ENCODE peak calls at places on chromosomes 3 and 15, in eight cellular contexts. R is Panc1, H is neuronal stem cell, O is left ventricle myocardium inferior, X is sigmoid colon, K is AG10803, U is GM23338, F is OCI-LY7. A is an unnamed sample.

GRCh38 chr15:75720787-75721461 is 8.3 kb upstream of the CSPG4 start:
- DNase-seq in R (no peak), H (no peak), O (no peak), X (peak; percentile 86), K (no peak), U (peak; percentile 79), F (peak; percentile 52), A (peak; percentile 59)

GRCh38 chr3:81799403-81799802 is 38.0 kb upstream of the GBE1 start:
- DNase-seq in R (no peak), H (no peak), O (no peak), X (no peak), K (no peak), U (peak; percentile 7), F (no peak), A (no peak)

GRCh38 chr3:11452988-11453847 is 181.0 kb downstream of the ATG7 start:
- DNase-seq in R (no peak), H (no peak), O (no peak), X (no peak), K (peak; percentile 65), U (no peak), F (no peak), A (no peak)

GRCh38 chr3:157142315-157142714 is 17.6 kb downstream of the CCNL1 start:
- DNase-seq in R (no peak), H (no peak), O (no peak), X (no peak), K (no peak), U (no peak), F (peak; percentile 80), A (no peak)

GRCh38 chr15:93703092-93703785 is 528.1 kb upstream of the MCTP2 start:
- DNase-seq in R (no peak), H (no peak), O (no peak), X (no peak), K (no peak), U (no peak), F (no peak), A (no peak)

GRCh38 chr15:61517776-61518175 is 288.7 kb upstream of the RORA start:
- DNase-seq in R (no peak), H (no peak), O (no peak), X (no peak), K (peak; percentile 14), U (no peak), F (no peak), A (no peak)

GRCh38 chr3:14231145-14231990 is 52.8 kb downstream of the LSM3 start:
- DNase-seq in R (no peak), H (no peak), O (no peak), X (no peak), K (no peak), U (no peak), F (no peak), A (no peak)

GRCh38 chr15:34737379-34737928 is 17.3 kb downstream of the GJD2 start:
- DNase-seq in R (no peak), H (no peak), O (no peak), X (no peak), K (peak; percentile 51), U (no peak), F (no peak), A (peak; percentile 73)

GRCh38 chr3:24838533-24838932 is 343.9 kb upstream of the THRB start:
- DNase-seq in R (no peak), H (no peak), O (no peak), X (no peak), K (no peak), U (no peak), F (no peak), A (no peak)

GRCh38 chr3:135503429-135504083 is 462.0 kb upstream of the PPP2R3A start:
- DNase-seq in R (peak; percentile 25), H (peak; percentile 82), O (peak; percentile 42), X (peak; percentile 73), K (peak; percentile 74), U (peak; percentile 95), F (peak; percentile 25), A (peak; percentile 61)

GRCh38 chr3:160449660-160450598 is at the start of gene TRIM59:
- DNase-seq in R (peak; percentile 75), H (peak; percentile 97), O (peak; percentile 75), X (peak; percentile 95), K (peak; percentile 96), U (peak; percentile 99), F (peak; percentile 98), A (peak; percentile 92)

GRCh38 chr3:147906275-147906674 is 497.1 kb downstream of the ZIC1 start:
- DNase-seq in R (no peak), H (no peak), O (no peak), X (no peak), K (peak; percentile 9), U (no peak), F (no peak), A (no peak)

GRCh38 chr3:46006646-46007045 is 11.0 kb upstream of the FYCO1 start:
- DNase-seq in R (no peak), H (no peak), O (no peak), X (no peak), K (peak; percentile 89), U (no peak), F (no peak), A (no peak)

GRCh38 chr15:41941644-41942415 is 30.5 kb downstream of the EHD4 start:
- DNase-seq in R (no peak), H (peak; percentile 49), O (no peak), X (no peak), K (no peak), U (peak; percentile 24), F (no peak), A (no peak)

GRCh38 chr15:99343836-99344551 is 92.7 kb downstream of the LRRC28 start:
- DNase-seq in R (no peak), H (no peak), O (peak; percentile 34), X (no peak), K (no peak), U (peak; percentile 75), F (peak; percentile 18), A (peak; percentile 55)

GRCh38 chr15:67761343-67761742 is 64.0 kb upstream of the SKOR1 start:
- DNase-seq in R (no peak), H (no peak), O (no peak), X (no peak), K (no peak), U (no peak), F (peak; percentile 52), A (no peak)

GRCh38 chr15:62068071-62068786 is 1.5 kb downstream of the C2CD4A start:
- DNase-seq in R (no peak), H (peak; percentile 30), O (peak; percentile 52), X (peak; percentile 66), K (peak; percentile 36), U (peak; percentile 68), F (no peak), A (peak; percentile 78)

GRCh38 chr15:99126930-99127329 is 22.1 kb downstream of the SYNM start:
- DNase-seq in R (no peak), H (no peak), O (no peak), X (peak; percentile 60), K (no peak), U (no peak), F (no peak), A (no peak)

GRCh38 chr3:129591932-129592331 is 14.5 kb downstream of the PLXND1 start:
- DNase-seq in R (no peak), H (no peak), O (no peak), X (no peak), K (no peak), U (no peak), F (no peak), A (no peak)
- H3K4me3 ChIP-seq in R (peak overlapping the region; percentile 29), H (peak overlapping the region; percentile 22), O (peak overlapping the region; percentile 49), X (no peak overlapping the region), K (no peak overlapping the region), U (peak overlapping the region; percentile 47), F (no peak overlapping the region), A (no peak overlapping the region)

DNA sequence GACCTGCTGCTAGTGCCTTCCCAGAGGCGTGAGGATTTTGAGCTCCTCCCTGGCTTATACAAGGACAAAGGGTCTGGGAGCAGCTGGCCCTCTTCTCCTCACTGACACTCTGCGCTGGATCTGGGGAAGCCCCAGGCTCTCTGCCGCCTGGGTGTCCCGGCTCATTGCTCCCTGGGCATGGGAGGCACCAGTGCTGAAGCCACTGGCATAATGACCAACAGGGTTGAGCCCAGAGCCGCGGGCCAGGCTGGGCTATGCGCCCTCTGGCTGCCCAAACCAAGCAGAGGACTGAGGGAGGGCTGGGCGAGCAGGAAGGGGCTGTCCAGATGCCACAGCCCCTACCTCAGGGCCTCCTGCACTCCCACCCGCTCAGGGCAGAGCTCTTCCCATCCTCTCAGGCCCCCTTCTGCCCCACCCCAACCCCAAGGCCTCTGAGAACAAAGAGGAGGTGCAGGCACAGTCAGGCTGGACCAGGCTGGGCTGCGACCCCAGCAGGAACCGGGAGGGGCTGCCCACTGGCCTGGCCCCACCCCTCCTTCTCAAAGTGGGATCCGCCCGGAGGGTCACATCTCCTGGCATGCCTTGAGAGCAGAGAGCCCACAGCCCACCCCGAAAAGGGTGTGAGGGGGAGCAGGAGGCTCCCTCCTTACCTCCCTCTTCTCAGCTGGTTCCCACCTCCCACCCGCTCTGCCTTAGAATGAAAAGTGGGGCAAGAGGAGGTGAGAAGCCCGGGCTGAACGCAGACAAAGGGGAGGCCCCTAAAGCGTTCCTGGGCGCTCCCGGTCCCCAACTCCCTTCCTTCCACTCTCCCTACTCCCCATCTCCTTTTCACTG is 1.5 kb downstream of the LINGO1 start:
- DNase-seq in R (no peak), H (peak; percentile 51), O (no peak), X (no peak), K (no peak), U (peak; percentile 60), F (no peak), A (peak; percentile 56)
- H3K4me3 ChIP-seq in R (peak overlapping the region; percentile 35), H (peak overlapping the region; percentile 69), O (peak overlapping the region; percentile 78), X (no peak overlapping the region), K (no peak overlapping the region), U (peak overlapping the region; percentile 83), F (no peak overlapping the region), A (peak overlapping the region; percentile 24)

GRCh38 chr3:150612494-150612893 is 9.4 kb downstream of the SELENOT start:
- DNase-seq in R (no peak), H (no peak), O (no peak), X (no peak), K (no peak), U (no peak), F (no peak), A (no peak)
- H3K4me3 ChIP-seq in R (no peak overlapping the region), H (no peak overlapping the region), O (no peak overlapping the region), X (no peak overlapping the region), K (no peak overlapping the region), U (no peak overlapping the region), F (no peak overlapping the region), A (no peak overlapping the region)

GRCh38 chr15:77112819-77113569 is 42.1 kb upstream of the TSPAN3 start:
- DNase-seq in R (no peak), H (no peak), O (no peak), X (no peak), K (peak; percentile 6), U (peak; percentile 64), F (no peak), A (no peak)
- H3K4me3 ChIP-seq in R (no peak overlapping the region), H (no peak overlapping the region), O (no peak overlapping the region), X (no peak overlapping the region), K (no peak overlapping the region), U (no peak overlapping the region), F (no peak overlapping the region), A (no peak overlapping the region)

A was measured in MG63.